ENCODE peak calls at places on chromosomes 13 and 19, in five cellular contexts. K is A549, S is HFF-Myc, E is small intestine, P is choroid plexus epithelial cell. X is an unnamed sample.

GRCh38 chr13:25980255-25980654 is 71.6 kb downstream of the SHISA2 start:
- DNase-seq in K (no peak), S (no peak), E (no peak), P (peak), X (peak)

GRCh38 chr19:15252398-15253018 is 20.3 kb upstream of the EPHX3 start:
- DNase-seq in K (no peak), S (no peak), E (no peak), P (peak), X (no peak)

GRCh38 chr13:40149611-40150283 is 494.3 kb downstream of the COG6 start:
- DNase-seq in K (peak), S (peak), E (no peak), P (peak), X (no peak)

GRCh38 chr13:38566526-38566925 is 120.4 kb upstream of the FREM2 start:
- DNase-seq in K (no peak), S (peak), E (no peak), P (no peak), X (no peak)

GRCh38 chr19:8585894-8586750 is 8.9 kb upstream of the MYO1F start:
- DNase-seq in K (no peak), S (no peak), E (peak), P (peak), X (peak)

GRCh38 chr13:102903659-102904407 is 58.0 kb downstream of the ERCC5 start:
- DNase-seq in K (peak), S (no peak), E (peak), P (peak), X (no peak)

GRCh38 chr19:52600639-52601024 is 30.5 kb downstream of the ZNF701 start:
- DNase-seq in K (no peak), S (no peak), E (peak), P (no peak), X (no peak)

GRCh38 chr19:7224205-7224833 is 69.9 kb downstream of the INSR start:
- DNase-seq in K (no peak), S (no peak), E (no peak), P (peak), X (peak)

GRCh38 chr19:1279782-1280341 is 4.5 kb downstream of the FAM174C start:
- DNase-seq in K (no peak), S (peak), E (peak), P (peak), X (no peak)

GRCh38 chr19:57664269-57665127 is 4.2 kb upstream of the ZSCAN4 start:
- DNase-seq in K (peak), S (peak), E (peak), P (peak), X (no peak)

DNA sequence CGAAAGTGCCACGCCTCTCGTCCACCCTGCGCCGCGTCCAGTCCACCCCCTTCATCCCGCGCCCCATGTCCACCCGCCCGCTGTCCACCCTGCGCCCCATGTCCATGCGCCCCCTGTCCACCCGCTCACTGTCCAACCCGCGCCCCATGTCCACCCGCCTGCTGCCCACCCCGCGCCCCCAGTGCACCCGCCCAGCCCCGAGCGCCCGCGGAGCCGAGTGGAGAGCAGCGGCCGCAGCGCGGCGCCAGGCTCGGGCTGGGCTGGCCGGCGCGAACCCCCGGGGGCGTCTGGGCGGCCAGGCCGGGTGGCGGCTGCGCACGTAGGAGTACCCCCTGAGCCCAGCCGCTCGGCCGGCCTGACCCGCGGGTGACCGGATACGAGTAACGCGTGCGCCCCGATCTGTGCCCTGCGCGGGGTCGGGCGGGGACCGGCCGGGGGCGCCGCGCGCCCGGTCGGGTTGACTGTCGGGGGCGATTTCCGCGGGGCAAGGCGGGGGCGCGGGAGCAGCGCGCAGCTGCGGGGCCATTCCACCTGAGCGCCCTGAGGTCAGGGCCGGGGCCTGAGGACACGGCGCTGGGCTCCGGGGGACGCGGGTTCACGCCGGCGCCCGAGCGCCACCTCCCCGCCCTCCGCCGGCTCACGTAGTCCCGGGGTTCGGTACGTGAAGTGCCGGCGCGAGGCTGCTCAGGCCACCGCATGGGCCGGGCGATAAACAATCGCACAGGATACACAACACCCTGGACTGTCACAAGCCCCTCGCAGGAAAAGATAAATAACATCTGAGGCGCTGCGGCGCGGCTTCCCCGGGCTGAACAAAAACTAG is 37.5 kb upstream of the FLT1 start:
- DNase-seq in K (no peak), S (no peak), E (peak), P (peak), X (no peak)
- H3K4me3 ChIP-seq in K (peak), S (peak), E (peak), P (peak), X (no peak)

GRCh38 chr19:18193388-18194207 is 580 bp downstream of the MPV17L2 start:
- DNase-seq in K (no peak), S (no peak), E (peak), P (no peak), X (no peak)

GRCh38 chr19:18192673-18193387 is at the start of gene MPV17L2:
- DNase-seq in K (peak), S (peak), E (peak), P (peak), X (peak)

GRCh38 chr19:18194208-18194530 is 1.2 kb downstream of the MPV17L2 start:
- DNase-seq in K (no peak), S (no peak), E (no peak), P (no peak), X (no peak)

GRCh38 chr19:18190278-18190677 is 2.7 kb upstream of the MPV17L2 start:
- DNase-seq in K (no peak), S (no peak), E (no peak), P (no peak), X (no peak)

DNA sequence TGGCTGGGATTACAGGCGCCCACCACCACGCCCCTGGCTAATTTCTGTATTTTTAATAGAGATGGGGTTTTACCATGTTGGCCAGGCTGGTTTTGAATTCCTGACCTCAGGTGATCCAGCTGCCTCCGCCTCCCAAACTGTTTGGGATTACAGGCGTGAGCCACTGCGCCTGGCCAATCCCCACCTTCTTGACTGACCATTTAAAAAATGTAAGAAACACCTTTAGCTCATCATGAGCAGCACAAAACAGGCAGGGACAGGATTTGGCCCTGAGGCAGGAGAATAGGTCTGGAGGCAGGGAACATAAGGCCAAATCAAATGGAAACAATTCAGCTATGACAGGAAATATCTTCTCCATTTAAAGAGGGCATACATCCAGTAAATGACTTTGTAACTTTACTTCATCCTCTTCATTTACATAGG is 1.4 kb upstream of the MPV17L2 start:
- DNase-seq in K (no peak), S (no peak), E (no peak), P (no peak), X (no peak)
- H3K4me3 ChIP-seq in K (peak), S (peak), E (no peak), P (peak), X (peak)

GRCh38 chr13:75740008-75740407 is 103.9 kb downstream of the LMO7 start:
- DNase-seq in K (no peak), S (no peak), E (no peak), P (no peak), X (no peak)

GRCh38 chr13:75739244-75739868 is 103.2 kb downstream of the LMO7 start:
- DNase-seq in K (no peak), S (no peak), E (no peak), P (no peak), X (no peak)

GRCh38 chr13:75748874-75749273 is 112.7 kb downstream of the LMO7 start:
- DNase-seq in K (no peak), S (no peak), E (no peak), P (no peak), X (no peak)

GRCh38 chr13:75745387-75745786 is 109.3 kb downstream of the LMO7 start:
- DNase-seq in K (no peak), S (no peak), E (no peak), P (no peak), X (no peak)

DNA sequence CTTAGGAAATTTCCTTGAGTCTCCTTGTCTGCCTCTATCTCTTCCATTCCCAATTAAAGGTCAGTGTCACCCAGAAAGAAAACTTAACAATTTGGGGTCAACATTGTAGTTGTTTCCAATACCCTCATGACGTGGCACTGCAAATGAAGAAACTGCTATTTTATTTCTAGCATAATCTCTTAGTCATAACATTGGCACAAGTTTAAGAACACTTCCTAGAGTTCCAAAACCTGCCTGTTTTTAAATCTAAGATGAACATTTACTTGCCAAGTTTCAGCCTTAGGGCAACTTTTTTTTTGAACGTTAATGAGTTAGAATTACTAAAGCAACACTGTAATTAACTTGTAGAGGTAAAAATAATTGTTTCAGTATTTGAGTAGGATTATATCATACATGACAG is 108.0 kb downstream of the LMO7 start:
- DNase-seq in K (no peak), S (no peak), E (no peak), P (no peak), X (no peak)
- H3K4me3 ChIP-seq in K (no peak), S (no peak), E (no peak), P (no peak), X (no peak)

GRCh38 chr13:30892966-30893365 is 13.1 kb upstream of the MEDAG start:
- DNase-seq in K (peak), S (no peak), E (no peak), P (peak), X (no peak)

GRCh38 chr13:30898721-30899188 is 7.3 kb upstream of the MEDAG start:
- DNase-seq in K (no peak), S (peak), E (no peak), P (peak), X (no peak)

GRCh38 chr13:30900952-30901749 is 4.9 kb upstream of the MEDAG start:
- DNase-seq in K (no peak), S (no peak), E (no peak), P (no peak), X (no peak)

GRCh38 chr13:30895773-30896172 is 10.3 kb upstream of the MEDAG start:
- DNase-seq in K (no peak), S (no peak), E (no peak), P (peak), X (no peak)

DNA sequence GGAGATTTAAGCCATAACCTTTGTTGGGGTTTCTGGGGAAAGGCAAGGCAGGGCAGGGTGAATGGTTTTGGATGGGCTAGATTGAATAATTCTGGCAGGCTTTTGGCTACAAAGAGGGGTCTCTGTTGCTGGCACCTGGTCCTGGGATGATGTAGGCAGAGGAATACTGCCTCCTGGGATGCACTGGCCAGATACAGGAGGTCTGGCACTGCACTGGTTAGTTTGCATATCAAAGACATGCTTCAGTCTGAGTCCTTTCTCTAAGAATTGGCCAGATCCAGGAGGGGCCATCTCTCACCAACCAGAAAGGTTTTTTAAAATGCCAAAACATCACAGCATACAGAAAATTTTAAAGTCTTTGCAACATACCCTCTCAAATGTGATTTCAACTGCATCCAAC is 8.0 kb upstream of the MEDAG start:
- DNase-seq in K (no peak), S (no peak), E (no peak), P (no peak), X (no peak)
- H3K4me3 ChIP-seq in K (no peak), S (no peak), E (no peak), P (no peak), X (no peak)

GRCh38 chr13:24159362-24159761 is 1.2 kb upstream of the SPATA13 start:
- DNase-seq in K (no peak), S (no peak), E (no peak), P (no peak), X (no peak)

GRCh38 chr13:24162604-24163003 is 2.1 kb downstream of the SPATA13 start:
- DNase-seq in K (no peak), S (no peak), E (no peak), P (peak), X (no peak)

GRCh38 chr13:24159921-24160324 is 597 bp upstream of the SPATA13 start:
- DNase-seq in K (no peak), S (no peak), E (peak), P (no peak), X (no peak)

GRCh38 chr13:24161010-24161775 is 673 bp downstream of the SPATA13 start:
- DNase-seq in K (no peak), S (no peak), E (peak), P (no peak), X (no peak)

DNA sequence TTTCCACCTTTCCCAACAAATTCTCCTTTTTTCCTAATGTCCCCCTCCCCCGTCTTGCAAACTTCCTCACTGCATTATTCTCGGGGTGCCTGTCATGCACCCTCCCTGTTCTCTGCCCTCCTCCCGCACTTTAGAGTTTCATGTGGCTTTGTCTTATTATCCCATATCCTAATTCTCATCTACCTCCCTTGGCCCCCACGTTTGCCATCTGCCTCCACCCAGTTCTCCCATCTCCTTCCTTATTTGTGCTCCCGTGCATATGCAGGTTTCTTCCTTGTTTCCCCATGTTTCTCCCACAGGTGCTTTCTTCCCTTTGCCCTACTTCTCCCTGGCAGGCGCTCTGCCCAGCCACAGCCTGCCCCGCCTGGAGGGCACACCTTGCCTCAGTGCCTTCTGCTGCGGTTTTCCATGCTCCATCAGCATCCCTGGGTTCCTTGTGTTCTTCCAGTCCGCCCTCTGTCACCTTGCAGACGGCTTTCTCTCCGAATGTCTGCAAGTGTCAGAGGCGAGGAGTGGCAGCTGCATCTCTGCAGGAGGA is 1.5 kb downstream of the SPATA13 start:
- DNase-seq in K (no peak), S (no peak), E (peak), P (no peak), X (no peak)
- H3K4me3 ChIP-seq in K (no peak), S (peak), E (no peak), P (no peak), X (peak)